ENCODE peak calls at places on chromosomes 16 and 17, in four cellular contexts. S is HepG2, T is K562, U is WTC11. O is an unnamed sample.

GRCh38 chr17:29045734-29046133 is 2.8 kb downstream of the PIPOX start:
- DNase-seq in S (peak; percentile 73), T (no peak), U (no peak), O (no peak)

GRCh38 chr16:73572135-73572534 is 524.2 kb upstream of the ZFHX3 start:
- DNase-seq in S (no peak), T (no peak), U (peak; percentile 25), O (no peak)

GRCh38 chr17:76911299-76912007 is 43.2 kb downstream of the MGAT5B start:
- DNase-seq in S (no peak), T (no peak), U (no peak), O (no peak)

GRCh38 chr16:10885246-10885645 is 8.2 kb downstream of the CIITA start:
- DNase-seq in T (no peak), U (no peak), S (no peak), O (no peak)

GRCh38 chr16:47734987-47735594 is 274.0 kb downstream of the PHKB start:
- DNase-seq in S (no peak), U (no peak), T (no peak), O (no peak)

GRCh38 chr17:81190591-81190990 is 24.6 kb upstream of the AATK start:
- DNase-seq in S (no peak), U (no peak), T (no peak), O (no peak)

GRCh38 chr17:1197379-1197778 is 17.6 kb upstream of the ABR start:
- DNase-seq in T (no peak), S (no peak), U (no peak), O (no peak)

GRCh38 chr17:2081564-2081963 is 26.7 kb downstream of the HIC1 start:
- DNase-seq in T (no peak), S (no peak), U (no peak), O (no peak)

GRCh38 chr17:33258291-33258690 is 34.8 kb downstream of the ASIC2 start:
- DNase-seq in S (no peak), U (no peak), T (no peak), O (no peak)

GRCh38 chr16:75559564-75560372 is 3.7 kb upstream of the TMEM231 start:
- DNase-seq in U (no peak), S (no peak), T (peak; percentile 79), O (peak; percentile 11)

GRCh38 chr16:4288148-4288921 is 15.5 kb upstream of the TFAP4 start:
- DNase-seq in S (peak; percentile 55), U (peak; percentile 95), T (peak; percentile 89), O (peak; percentile 77)
- TF ChIP-seq ELF4 in S (no peak), U (no peak), T (no peak), O (no peak)

GRCh38 chr16:61500851-61501250 is 535.4 kb downstream of the CDH8 start:
- DNase-seq in U (no peak), S (no peak), T (no peak), O (no peak)
- TF ChIP-seq ELF4 in U (no peak), S (no peak), T (no peak), O (no peak)

GRCh38 chr17:48795444-48796162 is 21.4 kb downstream of the TTLL6 start:
- DNase-seq in S (peak; percentile 95), T (no peak), U (no peak), O (no peak)
- TF ChIP-seq ELF4 in S (no peak), T (no peak), U (no peak), O (no peak)

DNA sequence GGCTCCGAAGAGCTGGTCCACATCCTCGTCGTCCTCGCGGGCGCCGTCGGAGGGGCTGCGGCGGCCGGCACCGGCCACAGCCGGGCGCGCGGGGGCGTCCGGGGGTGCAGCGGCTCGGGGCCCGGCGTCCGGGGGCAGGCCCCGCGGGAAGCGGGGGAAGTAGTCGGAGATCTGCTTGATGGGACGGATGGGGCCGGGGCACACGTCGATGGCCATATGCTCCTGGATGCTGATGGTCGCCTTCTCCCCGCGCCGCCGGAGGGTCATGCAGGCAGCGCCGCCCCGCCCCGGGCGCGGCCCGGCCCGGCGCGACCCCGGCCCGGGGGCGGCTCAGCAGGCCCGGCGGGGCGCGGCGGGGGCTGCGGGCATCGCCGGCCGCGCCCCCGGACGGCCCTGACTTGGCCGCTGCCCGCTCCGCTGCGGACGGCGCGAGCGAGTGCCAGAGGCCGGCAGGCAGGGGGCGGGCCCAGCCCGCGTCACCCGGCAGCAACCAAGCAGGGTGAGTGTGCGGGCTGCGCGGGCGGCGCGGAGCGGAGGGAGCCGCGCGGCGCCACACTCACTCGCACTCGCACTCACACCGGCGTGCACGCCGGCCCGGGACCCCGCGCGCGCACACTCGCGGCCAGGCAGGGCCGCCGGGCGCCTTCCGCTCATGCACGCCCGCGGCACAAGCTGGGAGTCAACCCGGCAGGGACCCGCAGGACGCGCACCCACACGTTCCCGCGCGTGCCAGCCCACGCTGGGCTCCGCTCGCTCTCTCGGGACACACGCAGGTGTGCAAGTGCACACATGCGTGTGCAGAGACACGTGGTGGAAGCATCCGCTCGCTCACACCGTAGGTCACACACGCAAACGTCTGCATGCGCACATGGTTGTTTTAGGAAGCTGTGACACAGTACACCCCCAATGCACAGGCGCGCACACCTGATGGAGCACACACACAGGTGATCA is at the start of gene DOC2B:
- DNase-seq in U (peak; percentile 54), T (no peak), S (no peak), O (no peak)
- TF ChIP-seq ELF4 in U (no peak), T (no peak), S (no peak), O (no peak)

GRCh38 chr17:68201425-68201785 is 46.4 kb upstream of the AMZ2 start:
- DNase-seq in U (no peak), T (no peak), S (no peak), O (no peak)
- TF ChIP-seq ELF4 in U (no peak), T (no peak), S (no peak), O (no peak)

GRCh38 chr17:79601604-79602420 is 9.0 kb downstream of the RBFOX3 start:
- DNase-seq in S (no peak), T (no peak), U (no peak), O (no peak)

GRCh38 chr17:79600613-79601221 is 10.1 kb downstream of the RBFOX3 start:
- DNase-seq in S (no peak), T (no peak), U (no peak), O (no peak)

GRCh38 chr17:79597996-79598557 is 12.8 kb downstream of the RBFOX3 start:
- DNase-seq in T (no peak), S (no peak), U (no peak), O (no peak)

GRCh38 chr17:79602621-79603020 is 8.2 kb downstream of the RBFOX3 start:
- DNase-seq in T (no peak), U (no peak), S (no peak), O (no peak)

GRCh38 chr17:79600071-79600470 is 10.8 kb downstream of the RBFOX3 start:
- DNase-seq in S (no peak), T (no peak), U (no peak), O (no peak)
- TF ChIP-seq ELF4 in S (no peak), T (no peak), U (no peak), O (no peak)